ENCODE peak calls at places on chromosome 7, in eight cellular contexts. E is heart right ventricle, Q is gastrocnemius medialis, R is A549, L is neural progenitor cell, H is right atrium auricular region, P is mammary epithelial cell, F is lower lobe of right lung. W is an unnamed sample. For H3K4me1, the result is how much of the 10 kb centered on the place peaks cover.

GRCh38 chr7:19705663-19706062 is 3.2 kb downstream of the POLR1F start:
- DNase-seq in R (no peak), Q (no peak), E (no peak), F (no peak), P (no peak), H (no peak), L (peak), W (no peak)

GRCh38 chr7:152624218-152624617 is 51.7 kb downstream of the XRCC2 start:
- DNase-seq in R (no peak), F (no peak), L (no peak), E (no peak), Q (no peak), P (no peak), H (no peak), W (no peak)

GRCh38 chr7:101094791-101095375 is 9.6 kb downstream of the TRIM56 start:
- DNase-seq in H (no peak), P (no peak), F (peak), E (peak), Q (no peak), R (peak), L (peak), W (peak)

GRCh38 chr7:16651391-16652254 is 5.6 kb downstream of the BZW2 start:
- DNase-seq in H (no peak), L (no peak), F (no peak), E (no peak), Q (no peak), P (no peak), R (no peak), W (no peak)

GRCh38 chr7:77246031-77246430 is 46.4 kb upstream of the FGL2 start:
- DNase-seq in Q (no peak), L (no peak), R (no peak), P (no peak), F (no peak), E (no peak), H (no peak), W (no peak)

GRCh38 chr7:99614495-99614894 is 2.3 kb upstream of the ZSCAN25 start:
- DNase-seq in F (no peak), Q (no peak), H (peak), P (no peak), L (no peak), E (no peak), R (no peak), W (no peak)

GRCh38 chr7:100683659-100684533 is 10.2 kb downstream of the GIGYF1 start:
- DNase-seq in R (no peak), F (no peak), Q (no peak), P (no peak), E (no peak), H (no peak), L (no peak), W (no peak)

GRCh38 chr7:65216469-65216868 is 157.2 kb upstream of the ZNF92 start:
- DNase-seq in Q (no peak), E (no peak), R (peak), H (no peak), F (peak), P (peak), L (peak), W (no peak)

GRCh38 chr7:77933394-77933793 is 134.8 kb downstream of the PHTF2 start:
- DNase-seq in H (no peak), R (peak), F (no peak), E (no peak), Q (no peak), L (no peak), P (peak), W (no peak)

GRCh38 chr7:1403844-1404404 is 55.3 kb downstream of the MICALL2 start:
- DNase-seq in R (peak), F (no peak), E (no peak), Q (no peak), H (no peak), L (peak), P (no peak), W (no peak)

GRCh38 chr7:95213148-95213547 is 111.2 kb downstream of the PON1 start:
- DNase-seq in R (no peak), E (no peak), P (no peak), H (no peak), F (no peak), Q (no peak), L (no peak), W (no peak)

GRCh38 chr7:75858430-75858829 is 20.4 kb upstream of the RHBDD2 start:
- DNase-seq in L (no peak), F (no peak), E (no peak), P (no peak), H (no peak), Q (no peak), R (no peak), W (no peak)

GRCh38 chr7:99997545-99998137 is 17.8 kb upstream of the ZKSCAN1 start:
- DNase-seq in E (peak), P (no peak), F (peak), L (peak), R (no peak), H (no peak), Q (no peak), W (no peak)

GRCh38 chr7:79820387-79820786 is 314.2 kb upstream of the GNAI1 start:
- DNase-seq in F (peak), P (peak), L (peak), R (no peak), E (peak), H (no peak), Q (no peak), W (no peak)

GRCh38 chr7:78165454-78165853 is 366.9 kb downstream of the PHTF2 start:
- DNase-seq in P (no peak), R (no peak), E (no peak), L (no peak), F (no peak), H (no peak), Q (no peak), W (no peak)

GRCh38 chr7:136133491-136133990 is 156.4 kb upstream of the MTPN start:
- DNase-seq in P (no peak), R (no peak), F (no peak), E (no peak), H (no peak), Q (no peak), L (peak), W (no peak)

GRCh38 chr7:8261711-8262695 is at the start of gene ICA1:
- DNase-seq in Q (peak), R (peak), F (peak), E (peak), H (no peak), L (peak), P (peak), W (no peak)

GRCh38 chr7:38425509-38425908 is 152.1 kb upstream of the TARP start:
- DNase-seq in F (no peak), R (no peak), H (no peak), L (no peak), P (no peak), E (no peak), Q (no peak), W (no peak)

GRCh38 chr7:94949532-94949931 is 42.1 kb downstream of the PPP1R9A start:
- DNase-seq in Q (no peak), L (no peak), E (no peak), P (peak), H (no peak), R (no peak), F (no peak), W (no peak)

GRCh38 chr7:78636727-78637126 is 816.7 kb downstream of the MAGI2 start:
- DNase-seq in L (no peak), F (no peak), E (no peak), P (no peak), Q (no peak), H (no peak), R (no peak), W (no peak)

GRCh38 chr7:120550494-120551048 is 277.6 kb downstream of the KCND2 start:
- DNase-seq in Q (no peak), F (no peak), R (no peak), P (peak), H (no peak), L (no peak), E (no peak), W (no peak)

GRCh38 chr7:32164341-32164996 is 94.3 kb upstream of the PDE1C start:
- DNase-seq in L (peak), E (no peak), P (peak), F (no peak), Q (no peak), H (no peak), R (peak), W (no peak)

GRCh38 chr7:50728184-50728583 is 54.5 kb downstream of the GRB10 start:
- DNase-seq in P (no peak), H (no peak), Q (no peak), F (no peak), R (no peak), E (no peak), L (no peak), W (no peak)

GRCh38 chr7:3027455-3027854 is 16.2 kb downstream of the CARD11 start:
- DNase-seq in L (no peak), E (no peak), F (no peak), Q (no peak), R (no peak), P (no peak), H (no peak), W (no peak)

GRCh38 chr7:101900103-101900502 is 82.7 kb downstream of the CUX1 start:
- DNase-seq in E (peak), P (peak), L (no peak), Q (peak), F (peak), R (no peak), H (no peak), W (peak)

GRCh38 chr7:100211342-100211780 is 8.4 kb upstream of the PVRIG start:
- DNase-seq in R (no peak), H (no peak), E (no peak), L (no peak), F (no peak), Q (no peak), P (no peak), W (no peak)

GRCh38 chr7:151212626-151213025 is 2.3 kb upstream of the H2BK1 start:
- DNase-seq in L (no peak), H (no peak), F (no peak), E (no peak), R (no peak), P (no peak), Q (no peak), W (no peak)

GRCh38 chr7:99829520-99830160 is 1.8 kb downstream of the CYP3A43 start:
- DNase-seq in Q (no peak), F (no peak), P (peak), R (no peak), E (no peak), L (no peak), H (no peak), W (no peak)

GRCh38 chr7:100546868-100547800 is 8.1 kb downstream of the AGFG2 start:
- DNase-seq in L (no peak), F (no peak), H (no peak), P (no peak), E (no peak), Q (no peak), R (no peak), W (no peak)

GRCh38 chr7:96596120-96596826 is 113.4 kb downstream of the SEM1 start:
- DNase-seq in H (no peak), P (peak), R (peak), Q (no peak), F (no peak), E (no peak), L (peak), W (no peak)
- H3K4me1 ChIP-seq in H (under half), P (under half), R (under half), Q (under half), F (under half), E (under half), L (under half), W (under half)

DNA sequence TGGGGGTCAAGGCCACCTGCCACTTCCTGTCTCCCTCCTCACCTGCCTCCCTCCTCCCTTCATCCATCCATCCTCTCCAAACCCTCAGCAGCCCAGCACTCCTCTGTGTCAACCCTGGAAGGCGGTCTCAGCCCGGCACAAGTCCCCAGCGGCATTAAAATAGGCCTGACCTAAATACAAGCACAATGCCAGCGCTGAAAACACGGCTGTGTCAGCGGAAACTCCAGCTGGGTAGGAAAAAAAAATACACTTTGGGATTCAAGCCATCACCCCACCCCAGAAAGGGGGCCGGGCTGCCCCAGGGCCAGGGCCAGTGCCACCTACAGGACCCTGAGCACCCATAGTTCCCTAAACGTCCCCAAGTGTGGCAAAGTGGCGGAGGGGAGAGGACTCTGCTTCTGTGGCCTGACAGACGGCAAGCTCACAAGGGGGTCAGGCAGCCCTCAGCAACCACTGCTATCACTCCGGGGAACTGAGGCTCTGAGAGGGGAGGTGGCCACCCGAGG is 22.7 kb upstream of the GTF2IRD1 start:
- DNase-seq in L (peak), Q (peak), P (no peak), F (no peak), R (no peak), E (no peak), H (no peak), W (no peak)
- H3K27ac ChIP-seq in L (no peak), Q (peak), P (no peak), F (no peak), R (peak), E (no peak), H (no peak), W (no peak)

GRCh38 chr7:117873933-117874530 is 791 bp upstream of the CTTNBP2 start:
- DNase-seq in E (no peak), Q (no peak), F (no peak), P (no peak), L (no peak), R (no peak), H (no peak), W (no peak)

GRCh38 chr7:117872565-117873055 is 631 bp downstream of the CTTNBP2 start:
- DNase-seq in Q (no peak), H (no peak), L (peak), E (peak), R (no peak), F (no peak), P (no peak), W (no peak)

GRCh38 chr7:117871401-117871777 is 1.9 kb downstream of the CTTNBP2 start:
- DNase-seq in E (no peak), H (no peak), L (no peak), R (no peak), Q (no peak), F (no peak), P (no peak), W (no peak)

GRCh38 chr7:117871778-117872538 is 1.3 kb downstream of the CTTNBP2 start:
- DNase-seq in F (no peak), H (no peak), P (no peak), E (peak), R (no peak), Q (no peak), L (peak), W (peak)

GRCh38 chr7:117873056-117873932 is at the start of gene CTTNBP2:
- DNase-seq in P (peak), R (peak), Q (peak), L (peak), H (peak), E (peak), F (peak), W (peak)
- H3K4me3 ChIP-seq in P (peak), R (peak), Q (peak), L (peak), H (peak), E (peak), F (peak), W (peak)

DNA sequence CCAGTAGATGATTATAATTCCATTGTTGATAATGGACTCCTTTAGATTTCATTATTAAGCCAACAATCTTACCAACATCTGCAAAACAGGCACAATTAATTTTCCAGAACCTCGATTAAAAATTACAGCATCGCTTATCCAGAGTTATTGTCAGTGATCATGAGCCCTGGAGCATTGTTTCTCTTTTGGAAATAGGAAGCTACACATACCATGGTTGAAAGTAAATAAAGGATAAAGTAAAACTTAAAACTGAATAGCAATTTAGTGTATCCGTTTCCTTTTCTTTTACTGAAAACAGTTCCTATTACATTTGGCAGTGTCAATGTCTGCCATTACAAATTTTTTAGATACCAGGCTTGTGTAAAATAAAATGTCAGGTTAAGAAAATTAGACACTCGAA is 9.9 kb upstream of the HOXA2 start:
- DNase-seq in L (no peak), F (no peak), R (no peak), H (no peak), Q (no peak), P (peak), E (no peak), W (no peak)
- H3K4me1 ChIP-seq in L (under half), F (under half), R (under half), H (under half), Q (under half), P (half or more), E (under half), W (under half)

GRCh38 chr7:133670250-133670649 is 417.4 kb downstream of the EXOC4 start:
- DNase-seq in L (no peak), P (no peak), F (no peak), R (no peak), E (no peak), Q (no peak), H (no peak), W (no peak)
- H3K27ac ChIP-seq in L (no peak), P (no peak), F (no peak), R (no peak), E (no peak), Q (no peak), H (no peak), W (no peak)